ENCODE peak calls at places on chromosomes 16 and 17, in four cellular contexts. R is GM12878, L is H1, Q is HepG2. V is an unnamed sample.

GRCh38 chr17:37744961-37745800 is at the start of gene HNF1B:
- DNase-seq in R (no peak), L (no peak), Q (peak; percentile 63), V (no peak)

GRCh38 chr16:9077001-9077809 is 14.2 kb upstream of the HAPSTR1 start:
- DNase-seq in R (no peak), L (no peak), Q (peak; percentile 31), V (no peak)

GRCh38 chr17:74116087-74116717 is 87.3 kb upstream of the RPL38 start:
- DNase-seq in R (no peak), L (no peak), Q (no peak), V (no peak)

GRCh38 chr17:19237389-19238166 is 412 bp downstream of the EPN2 start:
- DNase-seq in R (no peak), L (no peak), Q (no peak), V (peak; percentile 64)

GRCh38 chr16:17647879-17648649 is 177.3 kb upstream of the XYLT1 start:
- DNase-seq in R (no peak), L (no peak), Q (no peak), V (no peak)

GRCh38 chr17:46964315-46965265 is 14.5 kb downstream of the RPRML start:
- DNase-seq in R (no peak), L (no peak), Q (no peak), V (peak; percentile 47)

GRCh38 chr16:593406-593805 is 3.5 kb downstream of the RAB40C start:
- DNase-seq in R (no peak), L (no peak), Q (no peak), V (no peak)

GRCh38 chr17:16215965-16216316 is 607 bp upstream of the NCOR1 start:
- DNase-seq in R (no peak), L (no peak), Q (peak; percentile 57), V (peak; percentile 69)

GRCh38 chr17:31533546-31534155 is 142.2 kb downstream of the RAB11FIP4 start:
- DNase-seq in R (no peak), L (no peak), Q (no peak), V (peak; percentile 59)

DNA sequence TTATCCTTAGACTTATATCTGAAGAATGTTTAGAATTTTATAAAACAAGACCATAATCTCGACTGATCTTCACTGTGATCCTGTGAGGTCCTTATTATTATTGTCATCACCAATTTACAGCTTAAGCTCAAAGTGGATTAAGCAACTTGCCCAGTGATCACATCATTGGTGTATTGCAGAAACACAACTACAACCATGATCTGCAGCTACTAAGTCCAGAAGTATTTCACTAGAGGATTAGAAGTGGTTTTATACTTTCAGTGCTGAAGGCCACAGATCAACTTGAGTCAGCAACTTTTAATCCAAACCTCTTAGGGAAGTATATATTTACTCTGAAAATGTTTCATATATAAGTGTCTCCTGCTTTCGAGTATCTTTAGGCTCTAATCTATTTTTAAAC is 624.3 kb upstream of the SOX9 start:
- DNase-seq in R (no peak), L (no peak), Q (no peak), V (no peak)
- TF ChIP-seq CBX5 in R (no peak), L (no peak), Q (no peak), V (no peak)

GRCh38 chr16:46830417-46830901 is 521 bp downstream of the C16orf87 start:
- DNase-seq in R (no peak), L (no peak), Q (no peak), V (no peak)
- TF ChIP-seq ZNF274 in R (no peak), L (no peak), Q (no peak), V (no peak)

GRCh38 chr17:6261496-6261895 is 173.4 kb downstream of the AIPL1 start:
- DNase-seq in R (no peak), L (no peak), Q (no peak), V (no peak)
- TF ChIP-seq ATF3 in R (no peak), L (no peak), Q (no peak), V (no peak)

DNA sequence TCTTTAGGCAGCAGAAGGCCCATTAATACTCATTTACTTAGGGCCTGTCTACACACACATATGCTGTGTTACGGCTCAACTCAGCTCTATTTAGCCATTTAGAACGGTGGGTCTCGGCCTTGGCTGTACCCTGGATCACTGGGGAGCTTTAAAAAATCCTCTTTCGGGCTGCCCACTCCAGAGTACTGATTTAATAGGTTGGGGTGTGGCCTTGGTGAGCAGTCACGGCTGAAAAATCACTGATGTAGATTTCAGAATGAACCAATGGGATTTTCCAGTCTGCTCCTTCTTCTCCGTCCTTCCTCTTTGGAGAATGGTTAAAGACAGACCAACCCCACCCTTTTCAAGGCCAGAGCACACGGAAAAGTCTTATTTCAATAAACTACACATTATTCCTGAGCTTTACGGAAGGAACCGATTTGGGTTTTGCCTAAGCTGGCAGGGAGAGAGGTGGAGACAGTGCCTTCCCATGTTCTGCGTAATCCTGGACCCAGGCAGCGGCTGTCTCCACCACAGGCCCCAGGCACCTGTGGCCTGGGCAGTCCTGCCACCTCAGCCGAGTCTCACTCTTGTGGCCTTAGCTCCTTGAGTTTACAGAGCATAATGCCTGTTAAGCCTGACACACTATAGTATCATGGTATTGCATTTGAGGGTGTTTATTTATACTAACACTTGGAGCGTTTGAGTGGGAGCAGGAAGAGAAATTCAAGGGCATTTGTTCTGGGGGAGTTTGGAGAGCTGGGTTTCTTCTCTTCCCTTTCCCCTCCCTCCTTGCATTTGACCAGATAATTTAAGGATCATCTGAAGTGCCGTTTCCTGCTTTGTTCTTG is 223.3 kb downstream of the CCDC182 start:
- DNase-seq in R (no peak), L (no peak), Q (no peak), V (no peak)
- TF ChIP-seq CBX5 in R (no peak), L (no peak), Q (no peak), V (no peak)

GRCh38 chr16:64172652-64173051 is 949.2 kb downstream of the CDH11 start:
- DNase-seq in R (no peak), L (no peak), Q (no peak), V (no peak)

GRCh38 chr16:64165368-64165767 is 956.5 kb downstream of the CDH11 start:
- DNase-seq in R (no peak), L (no peak), Q (no peak), V (no peak)

GRCh38 chr16:64162613-64163375 is 959.1 kb downstream of the CDH11 start:
- DNase-seq in R (no peak), L (no peak), Q (no peak), V (no peak)

GRCh38 chr16:64172191-64172590 is 949.7 kb downstream of the CDH11 start:
- DNase-seq in R (no peak), L (no peak), Q (no peak), V (no peak)

DNA sequence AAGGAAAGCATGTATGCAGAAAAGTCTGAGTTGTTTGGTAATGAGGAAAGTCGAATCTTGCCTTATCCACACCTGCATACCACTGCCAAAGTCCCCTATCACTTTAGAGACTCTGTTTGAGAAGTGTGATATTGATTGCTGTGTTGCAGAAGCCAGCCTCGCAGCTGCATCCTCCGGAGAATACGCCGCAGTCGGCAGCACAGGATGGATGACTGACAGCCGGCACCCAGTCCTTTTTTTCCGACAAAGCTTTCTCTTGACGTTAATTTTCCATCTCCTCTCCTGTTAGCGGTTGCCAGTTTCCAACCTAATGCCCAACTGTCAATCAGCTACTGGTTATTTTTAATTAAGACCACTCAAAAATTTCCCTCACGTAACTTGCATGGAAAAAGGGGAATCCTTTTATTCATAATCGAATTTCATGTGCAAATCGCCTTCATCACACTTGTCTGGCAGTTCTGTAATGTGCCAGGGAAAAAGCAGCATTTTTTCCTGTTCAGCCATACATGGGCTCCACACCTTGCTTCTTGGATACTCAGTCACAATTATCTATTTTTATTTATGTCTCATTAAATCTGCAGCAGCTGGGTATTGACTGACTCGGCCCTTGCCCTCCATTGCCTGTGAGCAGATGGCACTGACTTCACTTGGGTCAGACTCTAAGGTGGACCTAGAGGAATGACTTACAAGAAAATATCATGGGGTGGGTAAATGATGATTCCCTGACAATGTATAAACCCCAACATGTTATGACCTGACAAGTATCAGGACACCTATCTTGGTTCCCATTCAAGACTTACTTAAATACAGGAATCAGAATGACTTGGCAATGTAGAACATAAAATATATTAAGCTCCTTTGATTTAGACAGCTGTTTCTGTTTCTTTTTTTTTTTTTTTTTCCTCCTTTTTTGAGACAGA is 953.8 kb downstream of the CDH11 start:
- DNase-seq in R (no peak), L (no peak), Q (no peak), V (no peak)
- TF ChIP-seq ZNF274 in R (no peak), L (no peak), Q (no peak), V (no peak)

GRCh38 chr17:40498281-40499084 is 2.9 kb downstream of the TNS4 start:
- DNase-seq in R (no peak), L (no peak), Q (no peak), V (no peak)

GRCh38 chr17:40501499-40501911 is at the start of gene TNS4:
- DNase-seq in R (no peak), L (no peak), Q (peak; percentile 50), V (peak; percentile 47)

GRCh38 chr17:40500709-40501108 is 714 bp downstream of the TNS4 start:
- DNase-seq in R (no peak), L (no peak), Q (no peak), V (no peak)

GRCh38 chr17:40500190-40500589 is 1.2 kb downstream of the TNS4 start:
- DNase-seq in R (no peak), L (no peak), Q (no peak), V (no peak)

DNA sequence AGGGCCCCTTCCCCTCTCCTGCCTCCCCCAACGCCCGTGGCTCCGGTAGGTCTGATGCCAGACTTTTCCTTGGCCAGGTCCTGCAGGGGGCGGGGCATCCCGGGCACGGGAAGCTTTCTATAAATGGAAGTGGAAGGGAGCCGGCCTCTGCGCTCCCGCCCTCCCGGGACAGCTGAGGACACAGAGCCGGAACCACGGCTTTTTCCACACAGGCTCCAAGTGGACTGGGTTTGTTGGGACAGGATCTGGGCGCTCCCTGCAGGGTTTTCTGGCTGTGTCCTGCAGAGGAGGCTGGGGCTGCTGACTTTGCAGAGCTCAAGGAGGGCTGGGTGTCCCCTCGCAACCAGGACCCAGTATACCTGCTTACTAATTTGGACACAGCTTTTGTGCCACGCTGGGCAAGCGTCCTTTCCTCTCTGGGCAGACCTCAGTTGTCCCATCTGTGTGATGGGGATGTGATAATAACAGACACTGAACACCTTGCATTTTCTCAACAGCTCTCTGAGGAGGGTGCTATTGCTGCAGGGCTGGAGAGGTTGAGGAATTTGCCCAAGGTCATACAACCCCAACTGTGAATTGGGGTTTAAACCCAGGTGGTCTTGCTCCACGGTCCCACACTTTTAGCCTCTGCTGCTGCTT is 1.8 kb downstream of the TNS4 start:
- DNase-seq in R (no peak), L (no peak), Q (peak; percentile 84), V (no peak)
- TF ChIP-seq ATF3 in R (no peak), L (no peak), Q (peak; percentile 15), V (no peak)

DNA sequence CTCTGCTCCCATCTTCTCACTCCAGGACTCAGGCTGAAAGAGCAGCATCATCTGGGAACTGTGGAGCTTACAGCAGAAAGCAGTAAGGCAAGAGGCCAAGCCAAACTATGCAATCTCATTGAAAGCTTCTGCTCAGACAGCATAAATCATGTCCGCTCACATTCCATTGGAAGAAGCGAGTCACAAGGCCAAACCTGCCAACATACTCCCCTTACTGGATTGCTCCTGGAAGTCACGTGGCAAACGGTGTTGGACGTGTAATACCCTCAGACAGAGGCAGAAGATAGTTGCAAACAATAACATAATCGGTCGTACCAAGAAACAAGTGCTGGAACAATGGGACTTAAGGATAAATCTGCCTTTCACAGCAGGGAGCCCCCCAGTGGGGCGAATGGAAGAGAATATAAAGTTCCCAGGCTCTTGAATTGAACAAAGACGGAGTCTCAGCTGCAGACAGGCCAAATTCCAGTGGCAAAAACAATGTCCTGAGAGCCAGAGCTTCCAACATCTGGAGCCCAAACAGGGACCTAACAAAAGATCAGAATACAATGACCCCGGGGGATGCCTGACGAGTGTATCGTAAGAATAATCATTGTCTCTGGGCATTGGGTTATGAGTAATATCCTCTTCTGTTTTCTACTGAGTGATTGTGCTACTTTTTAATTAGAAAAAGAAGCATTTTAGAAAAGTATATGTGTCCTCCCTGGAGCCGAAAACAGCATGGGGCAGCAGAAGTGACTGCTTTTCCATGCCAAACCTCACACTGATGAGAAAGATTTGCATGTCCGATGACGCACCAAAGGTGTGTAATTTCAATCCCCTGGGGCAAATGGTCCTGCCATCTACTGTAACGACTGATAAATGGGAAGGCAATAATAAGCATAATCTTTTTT is 68.4 kb downstream of the CMC2 start:
- DNase-seq in R (no peak), L (no peak), Q (no peak), V (no peak)
- TF ChIP-seq CBX5 in R (no peak), L (no peak), Q (no peak), V (no peak)

V was measured in K562.